ENCODE peak calls at places on chromosome 13, in six cellular contexts. C is stimulated activated CD4-positive, alpha-beta T cell treated with anti-CD3 and anti-CD28 coated beads, Interleukin-2, amount 100 ng/mL, for 48 hours; I is fibroblast of pulmonary artery; F is H7; P is GOT3; S is activated naive CD4-positive, alpha-beta T cell treated with anti-CD3 and anti-CD28 coated beads for 36 hours. B is an unnamed sample.

GRCh38 chr13:41455725-41456419 is 1.5 kb upstream of the RGCC start:
- DNase-seq in I (no peak), C (no peak), S (peak), P (no peak), F (peak), B (no peak)

GRCh38 chr13:32126756-32127155 is 95.2 kb downstream of the FRY start:
- DNase-seq in F (no peak), C (no peak), P (no peak), S (no peak), I (no peak), B (no peak)

GRCh38 chr13:77138813-77139212 is 111.9 kb upstream of the FBXL3 start:
- DNase-seq in F (no peak), C (no peak), S (no peak), P (no peak), I (no peak), B (no peak)

GRCh38 chr13:30679483-30680330 is 55.6 kb upstream of the ALOX5AP start:
- DNase-seq in I (peak), S (peak), F (peak), C (no peak), P (no peak), B (no peak)

GRCh38 chr13:77896977-77897376 is 21.7 kb downstream of the EDNRB start:
- DNase-seq in C (no peak), S (no peak), F (no peak), P (no peak), I (peak), B (no peak)

GRCh38 chr13:80030491-80030890 is 310.4 kb downstream of the SPRY2 start:
- DNase-seq in C (no peak), F (no peak), S (no peak), P (peak), I (peak), B (peak)

GRCh38 chr13:44049546-44049945 is 169.8 kb downstream of the LACC1 start:
- DNase-seq in C (no peak), I (no peak), S (no peak), F (no peak), P (no peak), B (no peak)

GRCh38 chr13:108281941-108282340 is 12.4 kb downstream of the TNFSF13B start:
- DNase-seq in C (no peak), I (no peak), P (no peak), F (no peak), S (no peak), B (no peak)

GRCh38 chr13:99434258-99434788 is 66.9 kb upstream of the TM9SF2 start:
- DNase-seq in I (no peak), F (peak), C (peak), P (no peak), S (peak), B (no peak)

GRCh38 chr13:101915755-101916107 is 463.3 kb downstream of the ITGBL1 start:
- DNase-seq in S (no peak), C (no peak), I (no peak), P (no peak), F (peak), B (no peak)

GRCh38 chr13:31172001-31172400 is 10.3 kb upstream of the HSPH1 start:
- DNase-seq in S (no peak), I (peak), C (no peak), P (no peak), F (no peak), B (no peak)

GRCh38 chr13:112545866-112546265 is 42.1 kb downstream of the TUBGCP3 start:
- DNase-seq in F (no peak), C (no peak), I (peak), S (no peak), P (no peak), B (no peak)

GRCh38 chr13:79936368-79937136 is 404.4 kb downstream of the SPRY2 start:
- DNase-seq in S (no peak), C (no peak), F (no peak), I (peak), P (peak), B (peak)

GRCh38 chr13:99686157-99686572 is 184.9 kb downstream of the TM9SF2 start:
- DNase-seq in S (no peak), I (peak), C (no peak), F (no peak), P (no peak), B (peak)

GRCh38 chr13:100115693-100116254 is 26.9 kb downstream of the PCCA start:
- DNase-seq in I (no peak), S (no peak), C (no peak), F (no peak), P (no peak), B (no peak)

GRCh38 chr13:70622785-70623184 is 514.5 kb upstream of the KLHL1 start:
- DNase-seq in I (no peak), C (no peak), S (no peak), P (no peak), F (no peak), B (no peak)

GRCh38 chr13:99386495-99386894 is 79.3 kb upstream of the GPR183 start:
- DNase-seq in I (no peak), F (no peak), S (no peak), P (no peak), C (no peak), B (no peak)

GRCh38 chr13:53045110-53045509 is 16.5 kb downstream of the OLFM4 start:
- DNase-seq in P (no peak), S (no peak), C (no peak), I (peak), F (no peak), B (no peak)

B was measured in left cardiac atrium.